ENCODE peak calls at places on chromosomes 3 and 15, in four cellular contexts. One of them, this sample, is unnamed.

GRCh38 chr3:194658477-194659242 is 13.3 kb downstream of the LSG1 start:
- DNase-seq in HepG2: no peak
- DNase-seq in GM12878: no peak
- DNase-seq in HEK293T: no peak
- DNase-seq in this sample: no peak

GRCh38 chr3:187765342-187765741 is 20.1 kb upstream of the BCL6 start:
- DNase-seq in GM12878: no peak
- DNase-seq in HepG2: no peak
- DNase-seq in HEK293T: no peak
- DNase-seq in this sample: no peak

GRCh38 chr3:127135241-127136023 is 57.5 kb upstream of the PRR23E start:
- DNase-seq in HepG2: no peak
- DNase-seq in GM12878: no peak
- DNase-seq in HEK293T: peak
- DNase-seq in this sample: no peak

GRCh38 chr3:187811580-187812250 is 66.4 kb upstream of the BCL6 start:
- DNase-seq in HepG2: no peak
- DNase-seq in GM12878: no peak
- DNase-seq in HEK293T: no peak
- DNase-seq in this sample: no peak

GRCh38 chr3:34185301-34185700 is 386.9 kb downstream of the PDCD6IP start:
- DNase-seq in GM12878: no peak
- DNase-seq in HepG2: no peak
- DNase-seq in HEK293T: no peak
- DNase-seq in this sample: no peak

GRCh38 chr3:58564456-58565160 is 12.6 kb downstream of the FAM107A start:
- DNase-seq in GM12878: no peak
- DNase-seq in HEK293T: no peak
- DNase-seq in HepG2: peak
- DNase-seq in this sample: no peak

GRCh38 chr3:195577645-195578177 is 6.0 kb downstream of the APOD start:
- DNase-seq in HepG2: no peak
- DNase-seq in GM12878: no peak
- DNase-seq in HEK293T: no peak
- DNase-seq in this sample: no peak

GRCh38 chr3:160869825-160870224 is 113.8 kb downstream of the PPM1L start:
- DNase-seq in GM12878: no peak
- DNase-seq in HepG2: no peak
- DNase-seq in HEK293T: peak
- DNase-seq in this sample: no peak

GRCh38 chr3:138289701-138290100 is 40.0 kb downstream of the NME9 start:
- DNase-seq in HEK293T: no peak
- DNase-seq in GM12878: no peak
- DNase-seq in HepG2: no peak
- DNase-seq in this sample: no peak

GRCh38 chr3:159711560-159712333 is 276.9 kb upstream of the IL12A start:
- DNase-seq in HepG2: no peak
- DNase-seq in HEK293T: no peak
- DNase-seq in GM12878: no peak
- DNase-seq in this sample: no peak

GRCh38 chr15:69855601-69856000 is 242.1 kb downstream of the TLE3 start:
- DNase-seq in GM12878: no peak
- DNase-seq in HepG2: no peak
- DNase-seq in HEK293T: no peak
- DNase-seq in this sample: no peak

GRCh38 chr3:170751083-170751893 is 118.7 kb downstream of the RPL22L1 start:
- DNase-seq in GM12878: no peak
- DNase-seq in HepG2: no peak
- DNase-seq in HEK293T: no peak
- DNase-seq in this sample: no peak

GRCh38 chr3:162892921-162893793 is 1396.5 kb downstream of the OTOL1 start:
- DNase-seq in GM12878: no peak
- DNase-seq in HepG2: no peak
- DNase-seq in HEK293T: no peak
- DNase-seq in this sample: no peak

GRCh38 chr3:155024006-155024638 is 56.0 kb upstream of the MME start:
- DNase-seq in HepG2: no peak
- DNase-seq in GM12878: no peak
- DNase-seq in HEK293T: peak
- DNase-seq in this sample: no peak

DNA sequence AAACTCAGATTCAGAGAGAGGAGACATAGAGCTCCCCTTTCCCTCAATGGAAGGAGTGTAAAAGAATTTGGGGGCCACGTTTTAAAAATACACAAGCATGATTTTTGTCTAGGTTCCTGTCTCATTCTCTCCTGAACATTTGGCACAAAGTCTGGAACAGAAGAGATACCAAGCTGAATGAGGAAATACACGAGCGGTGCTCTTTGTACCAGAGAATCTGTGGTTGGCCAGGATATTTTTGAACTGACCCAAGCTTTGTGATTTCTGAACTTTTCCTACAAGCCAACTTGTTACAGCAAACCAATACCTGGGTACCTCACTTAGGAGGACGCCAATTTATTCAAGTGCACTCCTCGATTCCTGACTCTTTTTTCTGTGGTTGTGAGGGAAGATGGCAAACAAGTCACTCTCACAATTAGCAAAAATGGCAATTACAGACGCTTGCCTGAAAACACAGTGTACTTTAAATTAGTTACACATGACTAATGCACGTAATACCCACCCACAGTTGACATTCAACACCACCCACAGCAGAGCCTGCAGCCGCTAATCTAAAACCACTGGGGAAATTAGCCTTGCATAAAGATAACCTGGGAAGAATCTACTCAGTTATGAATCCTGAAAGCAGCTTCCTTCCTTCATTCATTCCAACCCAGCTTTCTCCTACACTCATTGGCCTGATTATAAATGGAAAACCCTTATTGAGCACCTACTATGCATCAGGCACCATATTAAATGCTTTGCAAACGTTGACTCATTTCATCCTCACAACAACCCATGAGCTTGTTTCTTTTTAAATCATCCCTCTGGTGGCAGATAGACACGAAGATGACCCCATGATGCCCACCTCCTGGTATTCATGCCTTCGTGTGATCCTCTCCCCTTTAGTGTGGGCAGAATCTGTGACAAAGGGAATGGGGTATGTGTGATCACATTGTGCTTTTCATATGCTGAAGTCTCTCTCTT is 293.5 kb downstream of the KBTBD8 start:
- DNase-seq in HepG2: peak
- DNase-seq in GM12878: no peak
- DNase-seq in HEK293T: no peak
- DNase-seq in this sample: no peak
- TF ChIP-seq SUZ12 in HepG2: no peak
- TF ChIP-seq SUZ12 in GM12878: no peak
- TF ChIP-seq SUZ12 in HEK293T: no peak
- TF ChIP-seq SUZ12 in this sample: no peak

DNA sequence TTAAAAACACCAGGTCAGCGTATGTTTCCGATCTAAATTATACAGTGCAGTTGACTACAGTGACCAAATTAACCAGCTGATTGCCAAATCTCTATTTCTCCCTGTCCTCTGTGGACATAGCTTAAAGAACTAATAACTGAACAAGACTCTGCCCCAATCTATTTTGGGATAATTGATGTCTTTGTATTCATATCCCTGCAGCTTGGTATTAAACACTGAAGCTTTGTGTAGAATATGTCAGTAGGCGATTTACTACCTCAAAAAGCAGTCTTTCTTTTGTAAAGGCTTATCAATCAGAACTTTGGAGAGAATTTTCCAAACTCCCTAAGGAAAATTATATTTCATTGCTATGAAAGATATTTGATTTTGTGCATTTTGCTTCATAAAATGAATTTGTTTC is 258.2 kb downstream of the SOX2 start:
- DNase-seq in HepG2: no peak
- DNase-seq in GM12878: no peak
- DNase-seq in HEK293T: no peak
- DNase-seq in this sample: no peak
- TF ChIP-seq SUZ12 in HepG2: no peak
- TF ChIP-seq SUZ12 in GM12878: no peak
- TF ChIP-seq SUZ12 in HEK293T: no peak
- TF ChIP-seq SUZ12 in this sample: no peak

GRCh38 chr3:177811835-177812234 is 614.6 kb upstream of the TBL1XR1 start:
- DNase-seq in HepG2: no peak
- DNase-seq in GM12878: no peak
- DNase-seq in HEK293T: no peak
- DNase-seq in this sample: no peak

GRCh38 chr3:177812492-177812891 is 615.2 kb upstream of the TBL1XR1 start:
- DNase-seq in HepG2: no peak
- DNase-seq in HEK293T: no peak
- DNase-seq in GM12878: no peak
- DNase-seq in this sample: no peak

GRCh38 chr3:177807150-177807875 is 610.0 kb upstream of the TBL1XR1 start:
- DNase-seq in GM12878: no peak
- DNase-seq in HepG2: no peak
- DNase-seq in HEK293T: no peak
- DNase-seq in this sample: no peak

GRCh38 chr3:177811111-177811510 is 613.8 kb upstream of the TBL1XR1 start:
- DNase-seq in HepG2: no peak
- DNase-seq in GM12878: no peak
- DNase-seq in HEK293T: no peak
- DNase-seq in this sample: no peak

GRCh38 chr3:177810162-177810623 is 612.9 kb upstream of the TBL1XR1 start:
- DNase-seq in HEK293T: no peak
- DNase-seq in HepG2: peak
- DNase-seq in GM12878: no peak
- DNase-seq in this sample: no peak
- TF ChIP-seq SUZ12 in HEK293T: no peak
- TF ChIP-seq SUZ12 in HepG2: no peak
- TF ChIP-seq SUZ12 in GM12878: no peak
- TF ChIP-seq SUZ12 in this sample: no peak

GRCh38 chr15:29465816-29466215 is 196.2 kb upstream of the NSMCE3 start:
- DNase-seq in GM12878: no peak
- DNase-seq in HEK293T: no peak
- DNase-seq in HepG2: no peak
- DNase-seq in this sample: no peak
- TF ChIP-seq SUZ12 in GM12878: no peak
- TF ChIP-seq SUZ12 in HEK293T: no peak
- TF ChIP-seq SUZ12 in HepG2: no peak
- TF ChIP-seq SUZ12 in this sample: no peak

DNA sequence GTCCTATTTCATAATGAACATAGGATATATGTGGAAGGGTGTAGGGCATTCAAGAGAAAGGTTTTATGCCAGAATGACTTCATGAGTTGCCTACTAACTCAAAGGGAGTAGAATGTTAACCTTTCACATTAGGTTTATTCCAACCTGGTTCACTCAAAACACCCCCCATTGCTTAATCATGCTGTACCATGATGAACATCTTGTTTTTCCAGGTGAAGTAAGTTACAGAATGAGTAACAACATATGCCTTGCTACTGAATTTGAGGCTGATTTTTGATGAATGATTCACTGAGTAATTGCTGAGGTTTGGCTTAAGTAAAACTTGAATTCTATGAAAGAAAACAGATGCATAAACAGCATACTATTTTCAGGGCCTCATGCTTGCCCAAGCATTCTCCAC is 5.9 kb upstream of the CLDN16 start:
- DNase-seq in GM12878: no peak
- DNase-seq in HepG2: no peak
- DNase-seq in HEK293T: no peak
- DNase-seq in this sample: no peak
- TF ChIP-seq SUZ12 in GM12878: no peak
- TF ChIP-seq SUZ12 in HepG2: no peak
- TF ChIP-seq SUZ12 in HEK293T: no peak
- TF ChIP-seq SUZ12 in this sample: no peak

GRCh38 chr3:23085256-23085655 is 117.9 kb upstream of the UBE2E2 start:
- DNase-seq in HEK293T: no peak
- DNase-seq in HepG2: no peak
- DNase-seq in GM12878: no peak
- DNase-seq in this sample: no peak
- TF ChIP-seq SUZ12 in HEK293T: no peak
- TF ChIP-seq SUZ12 in HepG2: no peak
- TF ChIP-seq SUZ12 in GM12878: no peak
- TF ChIP-seq SUZ12 in this sample: no peak

DNA sequence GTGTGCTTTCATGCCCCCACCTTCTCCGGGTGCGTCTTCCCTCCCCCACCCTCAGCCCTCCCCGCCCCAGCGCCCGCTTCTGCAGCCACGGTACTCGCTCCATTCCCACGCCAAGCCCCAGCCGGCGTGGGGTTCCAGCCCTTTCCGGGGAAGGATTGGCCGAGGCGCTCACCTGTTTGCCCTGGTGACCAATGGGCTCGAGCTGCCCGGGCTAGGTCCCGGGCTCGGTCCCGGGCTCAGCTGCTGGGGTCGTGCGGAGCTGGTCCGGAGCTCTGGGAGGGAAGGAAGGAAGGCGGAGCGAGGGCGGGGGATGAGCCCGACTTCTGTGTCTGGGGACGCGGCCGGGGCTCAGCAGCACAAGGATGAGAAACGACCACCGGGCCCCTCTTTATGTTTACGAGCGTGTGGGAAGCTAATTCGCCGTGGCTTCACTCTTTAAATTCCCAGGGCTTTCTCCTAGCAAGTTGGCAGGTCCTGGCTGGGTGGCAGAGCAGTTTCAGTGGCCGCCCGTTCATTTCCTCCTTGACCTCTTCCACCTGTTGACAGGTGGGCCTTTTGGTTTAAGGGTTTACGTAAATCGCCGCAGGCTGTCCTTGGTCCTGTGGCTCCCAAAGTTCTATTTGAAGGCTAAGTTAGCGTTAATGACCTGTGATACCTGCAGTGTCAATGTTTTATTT is at the start of gene IGSF10:
- DNase-seq in HEK293T: peak
- DNase-seq in GM12878: no peak
- DNase-seq in HepG2: no peak
- DNase-seq in this sample: no peak
- TF ChIP-seq SUZ12 in HEK293T: no peak
- TF ChIP-seq SUZ12 in GM12878: no peak
- TF ChIP-seq SUZ12 in HepG2: no peak
- TF ChIP-seq SUZ12 in this sample: no peak